ENCODE peak calls at places on chromosomes 16 and 17, in eight cellular contexts. Y is endodermal cell, T is right atrium auricular region, R is fibroblast of lung, J is AG10803, Q is AG04449, Z is left ventricle myocardium inferior, X is A549. E is an unnamed sample.

GRCh38 chr17:27222515-27222914 is 71.4 kb upstream of the WSB1 start:
- DNase-seq in Y (no peak), T (no peak), R (no peak), J (no peak), Q (no peak), Z (no peak), X (no peak), E (no peak)

GRCh38 chr17:49086649-49087048 is 45.9 kb upstream of the B4GALNT2 start:
- DNase-seq in Y (peak), T (no peak), R (no peak), J (no peak), Q (no peak), Z (no peak), X (no peak), E (no peak)

GRCh38 chr16:78742501-78743283 is 643.2 kb downstream of the WWOX start:
- DNase-seq in Y (no peak), T (no peak), R (peak), J (no peak), Q (no peak), Z (no peak), X (no peak), E (no peak)

GRCh38 chr17:45149669-45150603 is 1.7 kb downstream of the HEXIM1 start:
- DNase-seq in Y (peak), T (peak), R (peak), J (peak), Q (no peak), Z (peak), X (peak), E (peak)

GRCh38 chr17:44932096-44932495 is 15.5 kb downstream of the KIF18B start:
- DNase-seq in Y (peak), T (no peak), R (no peak), J (no peak), Q (no peak), Z (peak), X (no peak), E (no peak)

GRCh38 chr17:73901661-73902415 is 257.6 kb upstream of the SDK2 start:
- DNase-seq in Y (peak), T (no peak), R (no peak), J (no peak), Q (no peak), Z (peak), X (no peak), E (no peak)

GRCh38 chr17:75073618-75074047 is 14.1 kb upstream of the SLC16A5 start:
- DNase-seq in Y (no peak), T (no peak), R (no peak), J (peak), Q (no peak), Z (no peak), X (no peak), E (no peak)

GRCh38 chr17:74592087-74592990 is at the start of gene CD300LD:
- DNase-seq in Y (no peak), T (no peak), R (no peak), J (no peak), Q (no peak), Z (no peak), X (no peak), E (peak)

GRCh38 chr16:48276102-48276501 is 28.8 kb upstream of the ABCC11 start:
- DNase-seq in Y (no peak), T (no peak), R (peak), J (no peak), Q (no peak), Z (no peak), X (no peak), E (no peak)

GRCh38 chr16:49849709-49850108 is 6.2 kb downstream of the ZNF423 start:
- DNase-seq in Y (no peak), T (no peak), R (no peak), J (no peak), Q (no peak), Z (no peak), X (no peak), E (no peak)

GRCh38 chr17:7460850-7461660 is 16.2 kb downstream of the CHRNB1 start:
- DNase-seq in Y (peak), T (no peak), R (no peak), J (no peak), Q (no peak), Z (no peak), X (no peak), E (no peak)

GRCh38 chr16:89367538-89368059 is 122.8 kb downstream of the ANKRD11 start:
- DNase-seq in Y (no peak), T (no peak), R (no peak), J (no peak), Q (no peak), Z (no peak), X (no peak), E (no peak)

GRCh38 chr17:82229686-82230626 is 1.1 kb downstream of the SLC16A3 start:
- DNase-seq in Y (peak), T (no peak), R (no peak), J (no peak), Q (no peak), Z (no peak), X (peak), E (no peak)

GRCh38 chr16:86578499-86579267 is at the start of gene FOXL1:
- DNase-seq in Y (peak), T (no peak), R (peak), J (peak), Q (no peak), Z (peak), X (no peak), E (peak)

DNA sequence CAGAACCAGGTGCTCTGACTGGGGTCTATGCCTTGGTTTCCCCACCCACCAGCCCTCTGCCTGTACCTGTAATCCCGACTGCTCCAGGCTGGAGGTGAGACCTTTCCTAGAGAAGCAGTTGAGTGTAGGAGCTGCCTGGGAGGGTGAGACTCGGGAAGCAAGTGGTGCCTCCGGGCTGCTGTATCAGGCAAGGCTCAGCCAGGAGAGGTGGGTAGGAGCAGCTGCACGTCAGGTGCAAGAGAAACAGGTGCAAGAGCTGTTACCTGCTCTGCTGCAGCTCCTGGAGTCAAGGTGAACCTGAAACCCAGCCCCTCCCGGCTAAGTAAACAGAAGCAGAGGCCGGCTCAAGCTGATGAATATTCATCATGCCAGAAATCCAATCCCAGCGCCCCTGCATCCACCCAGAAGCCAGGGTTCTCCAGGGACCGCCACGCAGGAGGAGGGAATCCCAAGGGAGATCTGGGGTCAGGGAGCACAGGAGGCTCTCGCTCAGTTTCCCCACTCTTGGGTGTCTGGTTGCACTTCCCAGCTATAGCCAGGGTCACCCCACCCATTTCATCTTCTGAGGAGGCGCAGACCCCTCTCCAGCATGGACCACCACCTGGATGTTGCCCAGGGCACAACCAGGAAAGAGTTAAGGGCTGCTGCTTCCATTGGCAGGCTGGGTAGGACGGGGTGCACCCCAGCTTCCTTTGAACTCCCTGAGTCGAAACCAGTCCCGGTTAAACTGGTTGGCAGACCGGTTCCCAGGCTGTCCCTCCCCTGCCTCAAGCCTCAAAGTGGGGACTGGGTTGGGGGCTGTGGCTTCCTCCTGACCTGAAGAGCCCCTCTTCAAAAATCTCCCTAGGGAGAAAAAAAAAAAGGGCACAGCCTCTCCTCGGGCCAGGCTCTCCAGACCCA is at the start of gene PRR15L:
- DNase-seq in Y (peak), T (no peak), R (no peak), J (no peak), Q (no peak), Z (no peak), X (no peak), E (no peak)
- H3K4me3 ChIP-seq in Y (no peak), T (no peak), R (no peak), J (no peak), Q (no peak), Z (no peak), X (peak), E (no peak)

GRCh38 chr16:10122026-10122425 is 60.2 kb downstream of the GRIN2A start:
- DNase-seq in Y (no peak), T (no peak), R (peak), J (no peak), Q (no peak), Z (no peak), X (no peak), E (no peak)

GRCh38 chr16:10121496-10121895 is 60.7 kb downstream of the GRIN2A start:
- DNase-seq in Y (no peak), T (no peak), R (peak), J (peak), Q (peak), Z (no peak), X (no peak), E (peak)

GRCh38 chr16:10123141-10123540 is 59.1 kb downstream of the GRIN2A start:
- DNase-seq in Y (no peak), T (no peak), R (peak), J (peak), Q (no peak), Z (no peak), X (no peak), E (no peak)

GRCh38 chr16:10120953-10121352 is 61.3 kb downstream of the GRIN2A start:
- DNase-seq in Y (no peak), T (no peak), R (peak), J (no peak), Q (no peak), Z (no peak), X (no peak), E (no peak)

DNA sequence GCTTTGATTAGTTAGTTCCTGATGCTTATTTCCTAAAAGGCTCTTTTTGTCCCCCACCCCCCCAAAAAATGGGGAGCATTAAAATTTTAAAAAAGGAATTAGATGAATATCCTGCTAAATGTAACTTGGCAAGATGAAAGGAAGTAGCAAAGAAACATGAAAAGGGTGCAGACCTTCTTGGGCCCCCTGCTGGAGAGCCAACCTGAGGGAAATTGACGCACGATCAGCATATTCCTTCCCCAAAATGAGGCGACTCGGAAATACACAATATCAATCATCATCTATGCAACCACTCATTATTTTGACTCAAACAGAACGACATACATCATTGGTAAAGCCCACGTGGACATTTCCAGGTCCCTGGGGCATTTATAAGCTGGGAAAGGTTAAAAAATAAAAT is 59.7 kb downstream of the GRIN2A start:
- DNase-seq in Y (peak), T (no peak), R (peak), J (no peak), Q (no peak), Z (no peak), X (peak), E (no peak)
- TF ChIP-seq CTCF in Y (peak), T (no peak), R (no peak), J (peak), Q (peak), Z (peak), X (peak), E (peak)

GRCh38 chr17:214881-215331 is 33.5 kb upstream of the DOC2B start:
- DNase-seq in Y (no peak), T (no peak), R (no peak), J (no peak), Q (no peak), Z (no peak), X (no peak), E (no peak)
- H3K4me3 ChIP-seq in Y (peak), T (peak), R (no peak), J (peak), Q (no peak), Z (no peak), X (no peak), E (no peak)

GRCh38 chr16:25395528-25395927 is 137.9 kb upstream of the ZKSCAN2 start:
- DNase-seq in Y (no peak), T (no peak), R (no peak), J (no peak), Q (no peak), Z (no peak), X (no peak), E (no peak)
- TF ChIP-seq CTCF in Y (peak), T (no peak), R (no peak), J (no peak), Q (no peak), Z (no peak), X (no peak), E (no peak)

GRCh38 chr17:59734226-59734625 is 26.8 kb downstream of the VMP1 start:
- DNase-seq in Y (no peak), T (no peak), R (no peak), J (no peak), Q (no peak), Z (no peak), X (no peak), E (no peak)

GRCh38 chr17:59733697-59734096 is 26.2 kb downstream of the VMP1 start:
- DNase-seq in Y (no peak), T (no peak), R (no peak), J (no peak), Q (no peak), Z (no peak), X (no peak), E (no peak)

GRCh38 chr17:59727817-59728533 is 20.5 kb downstream of the VMP1 start:
- DNase-seq in Y (no peak), T (no peak), R (no peak), J (no peak), Q (no peak), Z (no peak), X (no peak), E (no peak)

GRCh38 chr17:59725691-59726090 is 18.2 kb downstream of the VMP1 start:
- DNase-seq in Y (no peak), T (no peak), R (no peak), J (peak), Q (no peak), Z (no peak), X (no peak), E (peak)

DNA sequence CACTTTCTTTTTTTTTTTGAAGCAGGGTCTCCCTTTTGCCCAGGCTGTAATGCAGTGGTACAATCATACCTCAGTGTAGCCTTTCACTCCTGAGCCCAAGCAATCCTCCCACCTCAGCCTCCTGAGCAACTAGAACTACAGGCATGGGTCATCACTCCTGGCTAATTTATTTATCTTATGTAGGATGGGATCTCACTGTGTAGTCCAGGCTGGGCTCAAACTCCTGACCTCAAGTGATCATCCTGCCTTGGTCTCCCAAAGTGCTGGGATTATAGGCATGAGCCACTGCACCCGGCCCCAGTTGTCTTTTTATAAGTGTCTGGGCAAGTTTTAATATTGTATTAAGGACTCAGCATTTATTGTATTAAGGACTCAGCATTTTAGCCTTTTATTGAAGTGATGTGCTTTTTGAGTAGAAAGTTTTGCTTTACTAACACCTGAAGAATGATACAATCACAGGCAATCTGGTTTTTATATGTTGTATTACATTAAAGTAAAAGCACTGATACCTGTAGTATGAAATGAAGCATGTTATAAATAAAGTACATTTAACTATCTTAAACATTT is 22.9 kb downstream of the VMP1 start:
- DNase-seq in Y (no peak), T (no peak), R (no peak), J (no peak), Q (no peak), Z (no peak), X (no peak), E (no peak)
- H3K4me3 ChIP-seq in Y (no peak), T (no peak), R (no peak), J (no peak), Q (no peak), Z (no peak), X (no peak), E (no peak)

DNA sequence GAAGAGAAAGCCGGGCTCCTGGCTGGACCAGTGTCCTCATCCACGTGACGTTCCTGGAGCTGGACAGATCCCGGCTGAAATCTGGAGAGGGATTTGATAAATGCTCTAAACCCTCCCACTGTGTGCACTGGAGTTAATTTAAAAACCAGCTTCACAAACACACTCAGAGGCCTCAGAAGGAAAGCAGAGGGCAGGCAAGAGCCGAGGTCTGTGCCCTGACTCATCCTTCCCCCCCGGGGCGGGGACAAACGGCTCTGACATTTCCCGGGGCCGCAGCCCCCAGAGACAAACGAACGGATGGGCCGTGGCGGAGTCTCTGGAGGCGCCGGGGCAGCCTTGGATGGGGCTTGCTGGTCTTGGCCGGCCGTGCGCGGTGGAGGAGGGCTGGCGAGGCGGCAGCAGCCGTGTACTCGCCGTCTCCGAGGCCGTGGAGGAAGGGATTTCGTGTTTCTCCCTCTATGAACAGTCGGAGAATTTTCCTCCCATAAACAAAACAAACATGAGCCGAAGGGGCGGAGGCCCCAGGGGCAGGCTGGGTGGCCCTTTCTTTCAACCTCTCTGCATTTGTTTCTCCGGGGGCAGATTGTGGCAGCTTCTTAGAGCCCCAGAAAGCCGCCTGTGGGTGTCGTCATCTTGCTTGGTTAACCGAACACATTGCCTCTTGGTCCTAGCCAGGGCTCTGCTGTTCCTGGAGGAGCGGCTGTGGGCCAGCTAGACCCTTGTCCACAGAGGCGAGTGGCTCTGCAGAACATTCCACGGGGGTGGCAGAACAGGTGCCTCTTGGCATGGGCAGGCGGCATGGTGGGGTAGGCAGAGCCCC is 94.3 kb downstream of the NTN1 start:
- DNase-seq in Y (peak), T (peak), R (peak), J (peak), Q (no peak), Z (peak), X (peak), E (peak)
- TF ChIP-seq CTCF in Y (peak), T (no peak), R (peak), J (peak), Q (no peak), Z (peak), X (peak), E (peak)

DNA sequence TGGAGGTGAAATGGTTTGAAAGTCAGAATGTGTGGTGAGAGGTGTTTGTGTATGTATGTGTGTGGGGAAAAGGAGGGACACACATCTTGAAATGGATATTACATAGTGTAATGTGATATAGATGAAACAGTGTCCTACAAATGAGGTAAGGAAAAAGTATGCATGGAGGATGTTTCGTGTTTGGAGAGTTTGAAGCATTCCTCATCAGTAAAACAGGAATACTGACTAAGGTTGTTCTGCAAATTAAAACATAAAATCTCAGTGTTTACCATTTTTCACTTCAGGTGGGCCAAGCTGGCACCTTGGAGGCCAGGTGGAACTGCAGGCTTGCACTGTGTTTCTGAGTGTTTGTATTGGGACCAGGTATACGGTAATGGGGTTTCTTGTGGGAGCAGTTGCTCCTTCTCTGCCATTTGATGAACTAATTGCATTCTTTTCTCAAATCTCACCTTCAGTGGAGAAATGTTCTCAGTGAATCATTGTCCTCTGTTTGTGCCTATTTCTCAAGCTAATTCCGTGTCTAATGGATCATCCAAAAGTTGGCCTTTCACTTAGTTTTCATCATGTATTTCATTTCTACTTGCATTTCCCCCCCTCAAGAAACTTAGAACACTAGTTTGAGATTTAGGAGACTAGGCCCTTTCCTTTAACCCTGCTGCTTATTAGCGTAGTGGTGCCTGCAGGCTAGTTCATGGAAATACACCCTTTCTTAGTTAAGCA is 8.2 kb upstream of the TBKBP1 start:
- DNase-seq in Y (no peak), T (no peak), R (no peak), J (peak), Q (no peak), Z (no peak), X (no peak), E (no peak)
- H3K4me3 ChIP-seq in Y (no peak), T (no peak), R (no peak), J (no peak), Q (no peak), Z (no peak), X (no peak), E (no peak)

GRCh38 chr16:4390266-4391260 is 18.9 kb downstream of the VASN start:
- DNase-seq in Y (peak), T (no peak), R (no peak), J (no peak), Q (no peak), Z (no peak), X (no peak), E (no peak)
- TF ChIP-seq CTCF in Y (peak), T (no peak), R (peak), J (peak), Q (peak), Z (no peak), X (no peak), E (peak)

GRCh38 chr16:87657621-87658192 is 55.4 kb downstream of the JPH3 start:
- DNase-seq in Y (peak), T (no peak), R (peak), J (no peak), Q (no peak), Z (no peak), X (peak), E (peak)
- H3K4me3 ChIP-seq in Y (no peak), T (no peak), R (no peak), J (no peak), Q (no peak), Z (no peak), X (no peak), E (no peak)